ENCODE peak calls at places on chromosomes 16 and 17, in four cellular contexts. T, U, I and O are unnamed samples.

GRCh38 chr16:82655315-82655714 is 28.5 kb downstream of the CDH13 start:
- DNase-seq in T (peak), U (peak), I (peak), O (no peak)

GRCh38 chr17:69358688-69359596 is 32.0 kb upstream of the ABCA5 start:
- DNase-seq in T (no peak), U (peak), I (no peak), O (no peak)

GRCh38 chr16:546909-547770 is 13.1 kb upstream of the PRR35 start:
- DNase-seq in T (peak), U (peak), I (peak), O (peak)

GRCh38 chr17:81096741-81097133 is 61.8 kb downstream of the BAIAP2 start:
- DNase-seq in T (peak), U (peak), I (peak), O (no peak)

GRCh38 chr17:58360664-58361063 is 8.7 kb upstream of the SUPT4H1 start:
- DNase-seq in T (no peak), U (no peak), I (no peak), O (no peak)

GRCh38 chr16:66359012-66359411 is 7.5 kb upstream of the CDH5 start:
- DNase-seq in T (no peak), U (no peak), I (peak), O (no peak)

GRCh38 chr17:6376901-6377300 is 58.0 kb downstream of the AIPL1 start:
- DNase-seq in T (no peak), U (no peak), I (no peak), O (no peak)

GRCh38 chr17:75069783-75070182 is 18.0 kb upstream of the SLC16A5 start:
- DNase-seq in T (peak), U (peak), I (peak), O (no peak)

GRCh38 chr16:14324581-14324980 is 253.5 kb downstream of the MRTFB start:
- DNase-seq in T (peak), U (no peak), I (peak), O (no peak)

GRCh38 chr16:19688396-19689024 is 29.5 kb downstream of the KNOP1 start:
- DNase-seq in T (no peak), U (no peak), I (no peak), O (no peak)

GRCh38 chr16:78215222-78215621 is 115.8 kb downstream of the WWOX start:
- DNase-seq in T (no peak), U (no peak), I (no peak), O (no peak)

GRCh38 chr16:51113254-51114125 is 37.6 kb downstream of the SALL1 start:
- DNase-seq in T (no peak), U (no peak), I (no peak), O (no peak)

GRCh38 chr16:88453621-88454314 is 688 bp downstream of the ZFPM1 start:
- DNase-seq in T (no peak), U (peak), I (peak), O (no peak)

GRCh38 chr17:17837380-17837821 is 615 bp upstream of the SREBF1 start:
- DNase-seq in T (peak), U (peak), I (peak), O (no peak)

GRCh38 chr16:88442811-88443576 is 10.1 kb upstream of the ZFPM1 start:
- DNase-seq in T (peak), U (peak), I (peak), O (peak)

GRCh38 chr16:48124266-48124665 is 31.5 kb downstream of the ABCC12 start:
- DNase-seq in T (no peak), U (no peak), I (no peak), O (no peak)

GRCh38 chr16:88639231-88640038 is 1.1 kb downstream of the IL17C start:
- DNase-seq in T (no peak), U (peak), I (peak), O (no peak)

GRCh38 chr16:72677662-72678447 is 370.1 kb downstream of the ZFHX3 start:
- DNase-seq in T (no peak), U (no peak), I (no peak), O (no peak)

GRCh38 chr17:43427362-43428043 is 28.7 kb downstream of the ARL4D start:
- DNase-seq in T (no peak), U (no peak), I (peak), O (no peak)

GRCh38 chr17:352421-353212 is at the start of gene RPH3AL:
- DNase-seq in T (peak), U (no peak), I (peak), O (no peak)

GRCh38 chr17:58329035-58329807 is 626 bp upstream of the TSPOAP1 start:
- DNase-seq in T (no peak), U (peak), I (no peak), O (no peak)

GRCh38 chr16:56468800-56469199 is 17.4 kb downstream of the OGFOD1 start:
- DNase-seq in T (no peak), U (no peak), I (no peak), O (no peak)

GRCh38 chr17:13395346-13395745 is 206.4 kb downstream of the HS3ST3A1 start:
- DNase-seq in T (no peak), U (no peak), I (no peak), O (no peak)

GRCh38 chr17:41648411-41649195 is 24.2 kb upstream of the KRT17 start:
- DNase-seq in T (peak), U (peak), I (peak), O (peak)

GRCh38 chr17:29933379-29933778 is 3.4 kb upstream of the SSH2 start:
- DNase-seq in T (peak), U (no peak), I (no peak), O (no peak)

GRCh38 chr16:58194790-58195189 is 3.1 kb downstream of the CSNK2A2 start:
- DNase-seq in T (no peak), U (no peak), I (no peak), O (no peak)

GRCh38 chr16:22684282-22685161 is 129.4 kb upstream of the HS3ST2 start:
- DNase-seq in T (peak), U (no peak), I (no peak), O (no peak)

GRCh38 chr17:79137791-79138190 is 63.2 kb downstream of the ENGASE start:
- DNase-seq in T (no peak), U (no peak), I (no peak), O (peak)

GRCh38 chr17:74442670-74443515 is 11.0 kb downstream of the GPRC5C start:
- DNase-seq in T (peak), U (peak), I (peak), O (peak)

GRCh38 chr17:6325741-6326140 is 109.2 kb downstream of the AIPL1 start:
- DNase-seq in T (no peak), U (no peak), I (no peak), O (no peak)

GRCh38 chr16:85816159-85816558 is 16.7 kb downstream of the COX4I1 start:
- DNase-seq in T (no peak), U (no peak), I (no peak), O (no peak)

GRCh38 chr17:75129576-75129975 is 2.0 kb downstream of the NT5C start:
- DNase-seq in T (no peak), U (no peak), I (no peak), O (no peak)

GRCh38 chr16:4968879-4969278 is 10.7 kb downstream of the SEC14L5 start:
- DNase-seq in T (no peak), U (no peak), I (no peak), O (peak)

GRCh38 chr17:80703109-80703508 is 158.5 kb downstream of the RPTOR start:
- DNase-seq in T (no peak), U (peak), I (no peak), O (no peak)

GRCh38 chr16:57562066-57562465 is 19.6 kb downstream of the ADGRG5 start:
- DNase-seq in T (no peak), U (no peak), I (no peak), O (no peak)

GRCh38 chr16:65829076-65829475 is 537.4 kb upstream of the CDH5 start:
- DNase-seq in T (no peak), U (no peak), I (no peak), O (no peak)

GRCh38 chr17:77160032-77160876 is 19.5 kb downstream of the SEC14L1 start:
- DNase-seq in T (peak), U (no peak), I (no peak), O (no peak)
- TF ChIP-seq CTCF in T (no peak), U (no peak), I (no peak), O (no peak)

GRCh38 chr16:27223226-27223610 is 19.9 kb downstream of the KDM8 start:
- DNase-seq in T (no peak), U (no peak), I (no peak), O (no peak)
- TF ChIP-seq CTCF in T (peak), U (no peak), I (no peak), O (no peak)

GRCh38 chr16:30534368-30535105 is at the start of gene ZNF747:
- DNase-seq in T (peak), U (peak), I (peak), O (peak)

GRCh38 chr16:30533748-30534367 is 800 bp downstream of the ZNF747 start:
- DNase-seq in T (no peak), U (peak), I (peak), O (no peak)

GRCh38 chr16:30533146-30533522 is 1.5 kb downstream of the ZNF747 start:
- DNase-seq in T (no peak), U (no peak), I (no peak), O (no peak)

GRCh38 chr16:30535106-30535776 is 583 bp upstream of the ZNF747 start:
- DNase-seq in T (peak), U (peak), I (no peak), O (no peak)

GRCh38 chr16:30535777-30536190 is 1.1 kb upstream of the ZNF747 start:
- DNase-seq in T (peak), U (peak), I (peak), O (peak)
- TF ChIP-seq CTCF in T (peak), U (no peak), I (peak), O (peak)

DNA sequence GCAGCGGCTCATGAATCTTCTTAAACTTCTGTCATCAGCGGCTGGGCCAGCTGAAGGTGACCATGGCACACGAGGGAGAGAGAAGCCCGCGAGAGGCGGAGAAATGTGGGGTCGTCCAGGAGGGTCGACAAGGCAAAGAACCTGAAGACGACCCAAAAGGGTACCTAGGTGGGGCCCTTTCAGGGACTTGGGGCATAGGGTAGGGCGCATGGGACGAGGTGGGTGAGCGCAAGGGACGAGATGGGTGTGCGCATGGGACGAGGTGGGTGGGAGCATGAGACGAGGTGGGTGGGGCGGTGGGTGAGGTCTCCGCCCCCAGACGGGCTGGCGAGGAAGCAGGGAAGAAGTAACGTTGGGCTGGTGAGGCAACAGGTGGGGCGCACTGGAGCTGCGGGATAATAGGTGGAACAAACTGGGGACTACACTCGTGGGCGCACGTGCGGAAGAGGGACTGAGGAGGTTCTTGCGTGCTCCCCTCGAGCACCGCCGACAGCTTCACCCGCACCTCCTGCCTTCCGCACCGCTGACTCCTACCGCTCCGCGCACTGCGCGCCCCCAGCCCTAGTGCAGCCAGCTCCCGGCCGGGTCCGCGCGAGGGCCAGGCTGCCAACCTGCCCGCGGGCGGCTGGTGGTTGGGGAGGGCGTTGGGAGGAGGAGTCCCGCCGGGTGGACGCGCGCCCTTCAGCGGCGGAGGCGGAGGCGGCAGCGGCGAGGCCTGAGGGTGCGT is 23.2 kb upstream of the CRYM start:
- DNase-seq in T (peak), U (peak), I (peak), O (peak)
- TF ChIP-seq CTCF in T (no peak), U (no peak), I (peak), O (no peak)

GRCh38 chr16:7422489-7422888 is 89.8 kb downstream of the RBFOX1 start:
- DNase-seq in T (no peak), U (no peak), I (no peak), O (no peak)

GRCh38 chr16:7423436-7423941 is 90.8 kb downstream of the RBFOX1 start:
- DNase-seq in T (no peak), U (no peak), I (no peak), O (no peak)

GRCh38 chr16:7421578-7421977 is 88.9 kb downstream of the RBFOX1 start:
- DNase-seq in T (no peak), U (no peak), I (no peak), O (no peak)

DNA sequence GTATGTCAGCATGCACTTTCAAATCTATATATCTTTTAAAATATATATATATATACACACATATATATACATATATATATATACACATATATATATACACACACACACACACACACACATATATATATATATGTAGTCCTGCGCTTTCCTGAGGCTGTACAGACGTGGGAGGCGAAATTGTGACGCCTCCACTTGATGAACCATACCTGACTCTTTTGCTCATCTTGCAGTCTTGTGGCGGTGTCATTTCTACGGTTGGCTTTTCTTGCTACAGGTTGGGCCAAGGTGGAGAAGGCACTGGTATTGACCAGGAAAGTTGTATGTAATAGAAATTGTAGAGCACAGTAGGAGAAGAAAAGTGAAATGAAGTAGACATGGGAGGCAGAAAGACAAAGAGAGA is 88.2 kb downstream of the RBFOX1 start:
- DNase-seq in T (no peak), U (no peak), I (no peak), O (no peak)
- TF ChIP-seq CTCF in T (no peak), U (no peak), I (no peak), O (no peak)